ENCODE peak calls at places on chromosomes 5 and 9, in ten cellular contexts. One of them, this sample, is unnamed.
A peak's percentile ranks its signal among the peaks of the same experiment; 100 is the strongest.

GRCh38 chr9:133780962-133781827 is 43.0 kb upstream of the SARDH start:
- DNase-seq in HFFc6: no peak
- DNase-seq in omental fat pad: no peak
- DNase-seq in SK-N-DZ: no peak
- DNase-seq in HCT116: no peak
- DNase-seq in T-helper 2 cell: no peak
- DNase-seq in bronchial epithelial cell: no peak
- DNase-seq in choroid plexus epithelial cell: no peak
- DNase-seq in T-helper 1 cell: no peak
- DNase-seq in lower lobe of right lung: no peak
- DNase-seq in this sample: no peak

GRCh38 chr5:173420108-173420507 is 91.9 kb upstream of the STC2 start:
- DNase-seq in HFFc6: no peak
- DNase-seq in omental fat pad: no peak
- DNase-seq in SK-N-DZ: no peak
- DNase-seq in HCT116: no peak
- DNase-seq in T-helper 2 cell: no peak
- DNase-seq in bronchial epithelial cell: no peak
- DNase-seq in choroid plexus epithelial cell: no peak
- DNase-seq in T-helper 1 cell: no peak
- DNase-seq in lower lobe of right lung: no peak
- DNase-seq in this sample: peak; percentile 25

GRCh38 chr5:139968547-139969261 is 74.4 kb downstream of the NRG2 start:
- DNase-seq in HFFc6: peak; percentile 70
- DNase-seq in omental fat pad: peak; percentile 81
- DNase-seq in SK-N-DZ: peak; percentile 80
- DNase-seq in HCT116: peak; percentile 72
- DNase-seq in T-helper 2 cell: peak; percentile 78
- DNase-seq in bronchial epithelial cell: peak; percentile 59
- DNase-seq in choroid plexus epithelial cell: peak; percentile 85
- DNase-seq in T-helper 1 cell: peak; percentile 80
- DNase-seq in lower lobe of right lung: peak; percentile 89
- DNase-seq in this sample: peak; percentile 72

GRCh38 chr5:177478711-177479646 is 5.5 kb upstream of the DBN1 start:
- DNase-seq in HFFc6: no peak
- DNase-seq in omental fat pad: no peak
- DNase-seq in SK-N-DZ: peak; percentile 87
- DNase-seq in HCT116: no peak
- DNase-seq in T-helper 2 cell: no peak
- DNase-seq in bronchial epithelial cell: peak; percentile 69
- DNase-seq in choroid plexus epithelial cell: peak; percentile 56
- DNase-seq in T-helper 1 cell: no peak
- DNase-seq in lower lobe of right lung: peak; percentile 79
- DNase-seq in this sample: peak; percentile 39

GRCh38 chr9:123377211-123377971 is 21.4 kb downstream of the CRB2 start:
- DNase-seq in HFFc6: no peak
- DNase-seq in omental fat pad: no peak
- DNase-seq in SK-N-DZ: peak; percentile 73
- DNase-seq in HCT116: no peak
- DNase-seq in T-helper 2 cell: no peak
- DNase-seq in bronchial epithelial cell: no peak
- DNase-seq in choroid plexus epithelial cell: no peak
- DNase-seq in T-helper 1 cell: no peak
- DNase-seq in lower lobe of right lung: no peak
- DNase-seq in this sample: no peak

GRCh38 chr5:34550977-34551376 is 105.2 kb upstream of the RAI14 start:
- DNase-seq in HFFc6: no peak
- DNase-seq in omental fat pad: no peak
- DNase-seq in SK-N-DZ: no peak
- DNase-seq in HCT116: no peak
- DNase-seq in T-helper 2 cell: no peak
- DNase-seq in bronchial epithelial cell: no peak
- DNase-seq in choroid plexus epithelial cell: no peak
- DNase-seq in T-helper 1 cell: no peak
- DNase-seq in lower lobe of right lung: no peak
- DNase-seq in this sample: no peak

GRCh38 chr5:57495688-57496087 is 13.1 kb upstream of the ACTBL2 start:
- DNase-seq in HFFc6: no peak
- DNase-seq in omental fat pad: no peak
- DNase-seq in SK-N-DZ: no peak
- DNase-seq in HCT116: no peak
- DNase-seq in T-helper 2 cell: no peak
- DNase-seq in bronchial epithelial cell: no peak
- DNase-seq in choroid plexus epithelial cell: no peak
- DNase-seq in T-helper 1 cell: no peak
- DNase-seq in lower lobe of right lung: no peak
- DNase-seq in this sample: no peak

GRCh38 chr9:129141066-129142041 is 30.1 kb downstream of the PTPA start:
- DNase-seq in HFFc6: peak; percentile 75
- DNase-seq in omental fat pad: no peak
- DNase-seq in SK-N-DZ: no peak
- DNase-seq in HCT116: no peak
- DNase-seq in T-helper 2 cell: peak; percentile 13
- DNase-seq in bronchial epithelial cell: peak; percentile 69
- DNase-seq in choroid plexus epithelial cell: peak; percentile 94
- DNase-seq in T-helper 1 cell: no peak
- DNase-seq in lower lobe of right lung: no peak
- DNase-seq in this sample: peak; percentile 96

GRCh38 chr5:137332296-137332695 is 166.8 kb downstream of the SPOCK1 start:
- DNase-seq in HFFc6: no peak
- DNase-seq in omental fat pad: no peak
- DNase-seq in SK-N-DZ: no peak
- DNase-seq in HCT116: no peak
- DNase-seq in T-helper 2 cell: no peak
- DNase-seq in bronchial epithelial cell: no peak
- DNase-seq in choroid plexus epithelial cell: no peak
- DNase-seq in T-helper 1 cell: no peak
- DNase-seq in lower lobe of right lung: no peak
- DNase-seq in this sample: no peak

GRCh38 chr5:75588666-75589065 is 22.6 kb upstream of the ANKDD1B start:
- DNase-seq in HFFc6: no peak
- DNase-seq in omental fat pad: no peak
- DNase-seq in SK-N-DZ: no peak
- DNase-seq in HCT116: no peak
- DNase-seq in T-helper 2 cell: no peak
- DNase-seq in bronchial epithelial cell: no peak
- DNase-seq in choroid plexus epithelial cell: peak; percentile 22
- DNase-seq in T-helper 1 cell: no peak
- DNase-seq in lower lobe of right lung: no peak
- DNase-seq in this sample: no peak

GRCh38 chr9:114029311-114030170 is 48.6 kb downstream of the AMBP start:
- DNase-seq in HFFc6: no peak
- DNase-seq in omental fat pad: no peak
- DNase-seq in SK-N-DZ: no peak
- DNase-seq in HCT116: no peak
- DNase-seq in T-helper 2 cell: no peak
- DNase-seq in bronchial epithelial cell: no peak
- DNase-seq in choroid plexus epithelial cell: no peak
- DNase-seq in T-helper 1 cell: no peak
- DNase-seq in lower lobe of right lung: no peak
- DNase-seq in this sample: no peak

GRCh38 chr5:157511656-157512644 is 51.9 kb downstream of the NIPAL4 start:
- DNase-seq in HFFc6: peak; percentile 96
- DNase-seq in omental fat pad: peak; percentile 70
- DNase-seq in SK-N-DZ: no peak
- DNase-seq in HCT116: peak; percentile 66
- DNase-seq in T-helper 2 cell: peak; percentile 39
- DNase-seq in bronchial epithelial cell: peak; percentile 89
- DNase-seq in choroid plexus epithelial cell: peak; percentile 99
- DNase-seq in T-helper 1 cell: no peak
- DNase-seq in lower lobe of right lung: peak; percentile 78
- DNase-seq in this sample: peak; percentile 99

GRCh38 chr5:177366528-177367322 is 9.0 kb downstream of the RGS14 start:
- DNase-seq in HFFc6: peak; percentile 73
- DNase-seq in omental fat pad: peak; percentile 50
- DNase-seq in SK-N-DZ: peak; percentile 93
- DNase-seq in HCT116: no peak
- DNase-seq in T-helper 2 cell: no peak
- DNase-seq in bronchial epithelial cell: peak; percentile 69
- DNase-seq in choroid plexus epithelial cell: peak; percentile 86
- DNase-seq in T-helper 1 cell: no peak
- DNase-seq in lower lobe of right lung: peak; percentile 91
- DNase-seq in this sample: peak; percentile 86

GRCh38 chr9:133558191-133559126 is 24.0 kb downstream of the ADAMTSL2 start:
- DNase-seq in HFFc6: peak; percentile 76
- DNase-seq in omental fat pad: no peak
- DNase-seq in SK-N-DZ: peak; percentile 67
- DNase-seq in HCT116: peak; percentile 54
- DNase-seq in T-helper 2 cell: no peak
- DNase-seq in bronchial epithelial cell: peak; percentile 45
- DNase-seq in choroid plexus epithelial cell: peak; percentile 75
- DNase-seq in T-helper 1 cell: no peak
- DNase-seq in lower lobe of right lung: no peak
- DNase-seq in this sample: peak; percentile 84